ENCODE peak calls at places on chromosomes 7 and 10, in nine cellular contexts. S, L, B, A, N, O, P, T and D are unnamed samples.

GRCh38 chr10:77522268-77522809 is 115.3 kb downstream of the KCNMA1 start:
- DNase-seq in S (peak; percentile 51), L (no peak), B (no peak), A (no peak), N (no peak), O (no peak), P (no peak), T (no peak), D (no peak)

GRCh38 chr7:48962821-48963505 is 38.6 kb downstream of the CDC14C start:
- DNase-seq in S (peak; percentile 44), L (no peak), B (peak; percentile 18), A (peak; percentile 40), N (peak; percentile 75), O (no peak), P (no peak), T (no peak), D (no peak)

GRCh38 chr10:33143160-33143728 is 185.2 kb upstream of the ITGB1 start:
- DNase-seq in S (no peak), L (no peak), B (peak; percentile 81), A (peak; percentile 82), N (no peak), O (peak; percentile 88), P (peak; percentile 91), T (peak; percentile 36), D (peak; percentile 53)

GRCh38 chr10:75959209-75959608 is 527.8 kb downstream of the LRMDA start:
- DNase-seq in S (no peak), L (no peak), B (peak; percentile 85), A (peak; percentile 94), N (peak; percentile 86), O (peak; percentile 87), P (peak; percentile 71), T (peak; percentile 66), D (no peak)

GRCh38 chr7:50754684-50755083 is 28.0 kb downstream of the GRB10 start:
- DNase-seq in S (no peak), L (no peak), B (no peak), A (no peak), N (no peak), O (no peak), P (no peak), T (no peak), D (no peak)

GRCh38 chr7:127907638-127908040 is 123.6 kb downstream of the LRRC4 start:
- DNase-seq in S (no peak), L (no peak), B (peak; percentile 80), A (peak; percentile 79), N (no peak), O (peak; percentile 57), P (peak; percentile 77), T (no peak), D (no peak)

GRCh38 chr7:32410545-32410944 is 79.6 kb downstream of the LSM5 start:
- DNase-seq in S (no peak), L (no peak), B (no peak), A (no peak), N (no peak), O (no peak), P (no peak), T (no peak), D (no peak)

GRCh38 chr7:44750921-44751571 is 2.4 kb downstream of the ZMIZ2 start:
- DNase-seq in S (peak; percentile 51), L (peak; percentile 45), B (no peak), A (peak; percentile 39), N (no peak), O (no peak), P (no peak), T (no peak), D (peak; percentile 24)

GRCh38 chr7:17021205-17021604 is 139.4 kb upstream of the AGR3 start:
- DNase-seq in S (no peak), L (no peak), B (no peak), A (no peak), N (no peak), O (peak; percentile 21), P (no peak), T (no peak), D (no peak)

GRCh38 chr10:90743291-90743690 is 114.5 kb downstream of the HTR7 start:
- DNase-seq in S (no peak), L (no peak), B (no peak), A (no peak), N (peak; percentile 93), O (no peak), P (no peak), T (no peak), D (no peak)

GRCh38 chr10:126917375-126917774 is 12.1 kb downstream of the DOCK1 start:
- DNase-seq in S (no peak), L (no peak), B (no peak), A (no peak), N (no peak), O (no peak), P (no peak), T (no peak), D (no peak)

GRCh38 chr10:6535365-6535764 is 44.7 kb downstream of the PRKCQ start:
- DNase-seq in S (no peak), L (no peak), B (no peak), A (no peak), N (peak; percentile 38), O (no peak), P (no peak), T (no peak), D (no peak)

GRCh38 chr10:4006848-4007247 is 221.8 kb upstream of the KLF6 start:
- DNase-seq in S (no peak), L (no peak), B (no peak), A (no peak), N (no peak), O (no peak), P (no peak), T (no peak), D (no peak)

GRCh38 chr7:18760046-18760445 is 264.5 kb downstream of the HDAC9 start:
- DNase-seq in S (no peak), L (no peak), B (no peak), A (no peak), N (no peak), O (peak; percentile 3), P (no peak), T (no peak), D (no peak)